ENCODE peak calls at places on chromosomes 2 and 18, in four cellular contexts. E is left ventricle myocardium inferior, H is dorsolateral prefrontal cortex, C is A549. P is an unnamed sample.

GRCh38 chr2:205766765-205767359 is 84.6 kb downstream of the NRP2 start:
- DNase-seq in E (peak; percentile 57), H (peak; percentile 75), C (peak; percentile 46), P (peak; percentile 85)

GRCh38 chr18:71223487-71223886 is 934.6 kb downstream of the SOCS6 start:
- DNase-seq in E (no peak), H (no peak), C (no peak), P (no peak)

GRCh38 chr18:26655614-26656400 is 107.5 kb upstream of the KCTD1 start:
- DNase-seq in E (peak; percentile 51), H (peak; percentile 47), C (peak; percentile 31), P (peak; percentile 86)

GRCh38 chr2:197786010-197786877 is 1.1 kb upstream of the BOLL start:
- DNase-seq in E (peak; percentile 22), H (no peak), C (peak; percentile 35), P (peak; percentile 70)

GRCh38 chr2:241598487-241598886 is 38.5 kb downstream of the THAP4 start:
- DNase-seq in E (no peak), H (no peak), C (no peak), P (no peak)

GRCh38 chr2:50098242-50098641 is 933.7 kb downstream of the NRXN1 start:
- DNase-seq in E (no peak), H (no peak), C (no peak), P (no peak)

GRCh38 chr18:44682871-44683221 is 2.2 kb downstream of the SETBP1 start:
- DNase-seq in E (no peak), H (no peak), C (no peak), P (no peak)

GRCh38 chr2:209495855-209496585 is 72.2 kb downstream of the MAP2 start:
- DNase-seq in E (no peak), H (no peak), C (peak; percentile 60), P (no peak)

GRCh38 chr2:102367331-102367971 is 11.9 kb downstream of the IL18R1 start:
- DNase-seq in E (no peak), H (no peak), C (no peak), P (no peak)

GRCh38 chr18:5604778-5605177 is 61.0 kb upstream of the EPB41L3 start:
- DNase-seq in E (no peak), H (no peak), C (no peak), P (no peak)

DNA sequence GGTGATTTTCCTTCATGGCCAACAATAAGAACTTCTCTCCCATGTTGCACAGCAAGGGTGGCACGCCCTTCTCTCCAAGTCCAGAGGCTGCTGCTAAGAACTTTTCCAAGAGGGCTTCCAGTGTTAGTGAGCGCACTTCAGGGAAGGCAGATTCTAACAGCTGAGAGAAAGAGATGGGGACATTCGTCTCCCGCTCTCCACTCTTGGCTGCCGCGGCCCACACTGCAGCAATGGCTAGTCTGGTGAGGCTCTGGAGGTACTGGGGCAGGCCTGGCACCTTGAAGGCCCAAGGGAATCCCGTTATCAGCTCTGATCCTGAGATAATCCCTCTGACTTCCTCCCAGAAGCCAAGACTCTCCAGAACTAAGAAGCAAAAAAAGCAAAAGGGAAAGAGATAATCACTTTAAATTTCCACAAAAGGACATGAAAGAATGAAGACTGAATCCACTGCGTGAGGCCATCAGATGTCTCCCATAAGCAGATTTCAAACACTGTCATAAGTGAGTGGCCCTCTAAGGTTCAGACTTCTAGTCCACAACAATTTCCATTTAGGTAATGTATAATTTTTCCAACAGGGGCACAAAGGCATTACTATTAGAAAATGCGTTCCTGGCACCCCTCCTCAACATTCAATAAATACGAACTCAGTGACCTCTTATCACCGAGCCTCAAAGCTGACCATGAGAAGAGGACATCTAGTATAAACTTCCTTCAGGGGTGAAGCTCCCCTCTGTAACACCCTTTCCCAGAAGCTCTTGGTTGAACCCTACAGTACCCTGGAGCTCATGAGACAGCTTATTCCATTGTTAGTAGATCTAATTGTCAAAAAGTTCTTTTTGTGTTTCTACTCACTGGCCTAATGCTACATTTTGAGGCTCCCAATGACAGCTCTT is 66.7 kb upstream of the ZFP36L2 start:
- DNase-seq in E (no peak), H (no peak), C (no peak), P (no peak)
- H3K27ac ChIP-seq in E (peak overlapping the region; percentile 50), H (no peak overlapping the region), C (peak overlapping the region; percentile 81), P (peak overlapping the region; percentile 59)

DNA sequence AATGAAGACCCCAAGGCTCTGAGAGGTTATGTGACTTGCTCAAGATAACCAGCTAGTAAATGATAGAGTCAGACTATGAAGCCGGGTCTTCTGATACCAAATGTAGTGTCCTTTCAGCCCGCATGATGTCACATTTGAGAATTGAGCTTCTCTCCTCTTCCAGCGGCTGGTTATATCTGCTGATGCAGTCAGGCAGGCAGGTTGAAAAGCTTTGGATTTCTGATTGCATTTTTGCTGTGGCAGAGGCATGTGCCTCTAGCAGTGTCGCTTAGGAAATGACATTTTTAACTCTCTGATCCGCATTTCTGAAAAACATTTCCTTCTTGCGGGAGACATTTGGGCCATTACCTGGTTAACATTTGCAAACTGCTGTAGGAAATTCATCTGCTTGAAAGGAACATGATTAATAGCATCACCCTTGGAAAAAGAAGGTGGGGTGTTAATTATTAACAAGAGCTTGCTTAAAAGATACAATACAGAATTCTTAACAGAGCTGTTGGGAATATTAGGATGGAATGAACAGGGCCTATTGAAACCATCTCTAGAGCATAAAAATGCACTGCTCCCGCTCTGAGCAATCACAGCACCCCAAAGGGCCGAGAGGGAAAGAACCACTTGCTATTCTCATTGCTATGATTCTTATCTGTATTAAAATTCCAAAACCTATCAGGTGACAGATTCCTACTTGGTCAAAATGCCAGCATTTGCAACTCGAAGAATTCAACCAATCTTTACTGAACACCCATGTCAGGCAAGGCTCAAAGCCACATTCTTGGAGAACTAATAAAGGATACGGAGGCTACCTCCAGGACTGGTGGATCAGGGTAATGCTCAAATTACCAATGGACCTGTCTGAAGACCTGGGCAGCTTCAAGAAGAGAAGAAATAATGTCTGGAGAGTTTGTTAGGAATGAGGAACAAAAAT is 25.9 kb downstream of the MRO start:
- DNase-seq in E (no peak), H (no peak), C (no peak), P (no peak)
- H3K27ac ChIP-seq in E (no peak overlapping the region), H (no peak overlapping the region), C (no peak overlapping the region), P (no peak overlapping the region)

GRCh38 chr2:126227250-126227649 is 428.7 kb upstream of the GYPC start:
- DNase-seq in E (no peak), H (no peak), C (no peak), P (no peak)

GRCh38 chr2:126222316-126222715 is 433.6 kb upstream of the GYPC start:
- DNase-seq in E (no peak), H (no peak), C (no peak), P (no peak)

GRCh38 chr2:126220336-126220735 is 435.6 kb upstream of the GYPC start:
- DNase-seq in E (no peak), H (no peak), C (no peak), P (no peak)

GRCh38 chr2:126221506-126221905 is 434.5 kb upstream of the GYPC start:
- DNase-seq in E (no peak), H (no peak), C (no peak), P (no peak)

DNA sequence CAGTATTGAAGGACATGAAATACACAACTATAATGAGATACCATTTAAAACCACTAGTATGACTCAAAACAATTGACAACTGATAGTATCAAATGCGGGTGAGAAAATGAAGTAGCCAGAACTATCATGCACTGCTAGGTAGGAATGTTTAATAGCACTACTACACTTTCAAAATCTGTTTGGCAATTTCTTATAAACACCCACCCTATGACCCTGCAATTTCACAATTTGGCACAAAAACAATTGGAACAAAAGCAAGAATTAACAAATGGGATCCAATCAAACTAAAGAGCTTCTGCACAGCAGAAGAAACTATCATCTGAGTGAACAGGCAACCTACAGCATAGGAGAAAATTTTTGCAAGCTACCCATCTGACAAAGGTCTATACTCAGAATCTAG is 431.2 kb upstream of the GYPC start:
- DNase-seq in E (no peak), H (no peak), C (no peak), P (no peak)
- H3K27ac ChIP-seq in E (no peak overlapping the region), H (no peak overlapping the region), C (no peak overlapping the region), P (no peak overlapping the region)

GRCh38 chr18:63306819-63307554 is 12.6 kb downstream of the BCL2 start:
- DNase-seq in E (no peak), H (no peak), C (no peak), P (no peak)
- H3K27ac ChIP-seq in E (peak overlapping the region; percentile 59), H (no peak overlapping the region), C (no peak overlapping the region), P (no peak overlapping the region)

DNA sequence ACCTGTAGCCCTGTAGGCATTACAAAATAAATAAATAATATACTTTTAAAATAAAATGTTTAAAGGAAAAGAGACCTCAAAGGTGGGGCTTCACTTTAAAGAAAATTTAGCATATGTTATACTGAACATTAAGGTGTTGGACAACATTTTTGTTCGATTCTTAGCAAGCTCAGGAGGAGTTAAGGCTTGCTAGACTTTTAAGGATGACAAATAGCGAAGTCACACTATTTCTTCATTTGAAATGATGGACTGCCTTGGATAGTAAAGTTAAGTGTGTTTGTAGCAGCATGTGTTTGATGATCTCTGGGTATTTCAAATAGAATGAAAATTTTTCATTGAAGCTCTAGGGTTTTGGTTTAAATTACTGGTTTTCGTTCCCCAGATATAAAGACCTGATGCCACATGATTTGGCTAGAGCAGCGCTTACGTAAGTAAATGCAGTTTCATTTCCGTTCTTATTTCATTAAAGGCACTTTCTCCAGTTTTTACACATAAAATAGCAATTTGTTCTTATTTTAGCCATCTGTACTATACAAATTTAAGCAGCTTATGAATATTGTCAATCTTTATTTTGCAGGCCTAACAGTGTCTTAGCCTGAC is 24.9 kb downstream of the HADHB start:
- DNase-seq in E (no peak), H (no peak), C (no peak), P (no peak)
- H3K27ac ChIP-seq in E (peak overlapping the region; percentile 89), H (no peak overlapping the region), C (no peak overlapping the region), P (no peak overlapping the region)

DNA sequence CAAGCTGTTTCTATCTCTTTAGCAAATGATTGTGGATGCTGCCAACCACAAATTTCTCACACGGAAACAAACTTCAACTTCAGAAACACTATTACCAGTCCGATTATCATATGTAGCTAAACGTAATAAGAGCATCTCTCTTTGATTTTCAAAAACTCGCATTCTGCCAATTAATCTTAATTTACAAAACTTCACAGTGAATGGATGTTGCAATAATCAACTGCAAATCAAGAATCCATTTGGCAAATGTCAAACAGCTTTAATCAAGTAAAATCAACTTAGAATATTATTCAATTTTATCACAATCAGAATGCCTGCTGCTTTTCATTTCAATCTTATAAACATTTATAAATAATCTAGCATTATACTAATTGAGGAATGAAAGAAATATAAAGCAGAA is 54.2 kb downstream of the DTNB start:
- DNase-seq in E (no peak), H (no peak), C (no peak), P (no peak)
- H3K27ac ChIP-seq in E (no peak overlapping the region), H (peak overlapping the region; percentile 86), C (no peak overlapping the region), P (no peak overlapping the region)